ENCODE peak calls at places on chromosomes 2 and 18, in seven cellular contexts. One of them, this sample, is unnamed.

GRCh38 chr18:72613589-72613988 is 69.4 kb upstream of the CBLN2 start:
- DNase-seq in CD4-positive, alpha-beta T cell: no peak
- DNase-seq in NCI-H510A treated with DMSO at 0.1 percent for 48 hours: no peak
- DNase-seq in T-helper 9 cell: no peak
- DNase-seq in AG09319: no peak
- DNase-seq in ovary: no peak
- DNase-seq in ACHN: no peak
- DNase-seq in this sample: no peak

GRCh38 chr18:67938691-67939090 is 422.2 kb upstream of the DSEL start:
- DNase-seq in CD4-positive, alpha-beta T cell: no peak
- DNase-seq in NCI-H510A treated with DMSO at 0.1 percent for 48 hours: no peak
- DNase-seq in T-helper 9 cell: no peak
- DNase-seq in AG09319: peak
- DNase-seq in ovary: no peak
- DNase-seq in ACHN: no peak
- DNase-seq in this sample: peak

GRCh38 chr2:42089340-42089925 is 41.6 kb downstream of the PKDCC start:
- DNase-seq in CD4-positive, alpha-beta T cell: no peak
- DNase-seq in NCI-H510A treated with DMSO at 0.1 percent for 48 hours: no peak
- DNase-seq in T-helper 9 cell: peak
- DNase-seq in AG09319: no peak
- DNase-seq in ovary: peak
- DNase-seq in ACHN: peak
- DNase-seq in this sample: peak

GRCh38 chr2:196233033-196233807 is 61.8 kb upstream of the STK17B start:
- DNase-seq in CD4-positive, alpha-beta T cell: no peak
- DNase-seq in NCI-H510A treated with DMSO at 0.1 percent for 48 hours: peak
- DNase-seq in T-helper 9 cell: no peak
- DNase-seq in AG09319: no peak
- DNase-seq in ovary: no peak
- DNase-seq in ACHN: peak
- DNase-seq in this sample: peak

GRCh38 chr2:138476940-138477339 is 24.6 kb upstream of the SPOPL start:
- DNase-seq in CD4-positive, alpha-beta T cell: no peak
- DNase-seq in NCI-H510A treated with DMSO at 0.1 percent for 48 hours: no peak
- DNase-seq in T-helper 9 cell: no peak
- DNase-seq in AG09319: no peak
- DNase-seq in ovary: no peak
- DNase-seq in ACHN: peak
- DNase-seq in this sample: no peak

GRCh38 chr18:55685638-55686037 is 97.6 kb upstream of the TCF4 start:
- DNase-seq in CD4-positive, alpha-beta T cell: no peak
- DNase-seq in NCI-H510A treated with DMSO at 0.1 percent for 48 hours: no peak
- DNase-seq in T-helper 9 cell: no peak
- DNase-seq in AG09319: no peak
- DNase-seq in ovary: no peak
- DNase-seq in ACHN: no peak
- DNase-seq in this sample: no peak

GRCh38 chr2:136122654-136123053 is 4.7 kb upstream of the CXCR4 start:
- DNase-seq in CD4-positive, alpha-beta T cell: no peak
- DNase-seq in NCI-H510A treated with DMSO at 0.1 percent for 48 hours: no peak
- DNase-seq in T-helper 9 cell: no peak
- DNase-seq in AG09319: no peak
- DNase-seq in ovary: no peak
- DNase-seq in ACHN: no peak
- DNase-seq in this sample: no peak

GRCh38 chr18:63216911-63217311 is 102.7 kb downstream of the BCL2 start:
- DNase-seq in CD4-positive, alpha-beta T cell: peak
- DNase-seq in NCI-H510A treated with DMSO at 0.1 percent for 48 hours: peak
- DNase-seq in T-helper 9 cell: no peak
- DNase-seq in AG09319: no peak
- DNase-seq in ovary: no peak
- DNase-seq in ACHN: no peak
- DNase-seq in this sample: no peak

GRCh38 chr18:12159446-12159845 is 65.8 kb downstream of the ANKRD62 start:
- DNase-seq in CD4-positive, alpha-beta T cell: no peak
- DNase-seq in NCI-H510A treated with DMSO at 0.1 percent for 48 hours: no peak
- DNase-seq in T-helper 9 cell: no peak
- DNase-seq in AG09319: no peak
- DNase-seq in ovary: no peak
- DNase-seq in ACHN: no peak
- DNase-seq in this sample: peak